ENCODE peak calls at places on chromosomes 2 and 18, in ten cellular contexts. R is vagina, V is tibial nerve, Z is A549, O is upper lobe of left lung, W is spleen, A is IMR-90, U is body of pancreas, P is HCT116, S is GM12892. B is an unnamed sample.

GRCh38 chr2:19358242-19359020 is at the start of gene OSR1:
- DNase-seq in R (no peak), V (no peak), Z (peak; percentile 69), O (peak; percentile 39), W (peak; percentile 81), A (peak; percentile 86), U (peak; percentile 50), P (no peak), S (no peak), B (peak; percentile 65)

GRCh38 chr2:47339745-47340541 is 63.0 kb upstream of the MSH2 start:
- DNase-seq in R (no peak), V (no peak), Z (peak; percentile 59), O (peak; percentile 54), W (no peak), A (peak; percentile 61), U (peak; percentile 17), P (peak; percentile 92), S (no peak), B (peak; percentile 48)

GRCh38 chr2:175741164-175741563 is 260.9 kb downstream of the LNPK start:
- DNase-seq in R (no peak), V (no peak), Z (no peak), O (no peak), W (no peak), A (no peak), U (no peak), P (no peak), S (no peak), B (no peak)

GRCh38 chr2:172629586-172629985 is 73.7 kb downstream of the PDK1 start:
- DNase-seq in R (no peak), V (no peak), Z (no peak), O (no peak), W (no peak), A (no peak), U (no peak), P (no peak), S (no peak), B (no peak)

GRCh38 chr2:85807756-85808155 is 54.0 kb downstream of the ATOH8 start:
- DNase-seq in R (no peak), V (no peak), Z (no peak), O (no peak), W (peak; percentile 43), A (no peak), U (no peak), P (no peak), S (no peak), B (no peak)

GRCh38 chr2:191202209-191202721 is 42.9 kb upstream of the MYO1B start:
- DNase-seq in R (no peak), V (no peak), Z (no peak), O (no peak), W (no peak), A (peak; percentile 89), U (no peak), P (no peak), S (no peak), B (peak; percentile 15)

GRCh38 chr18:5197032-5197434 is at the start of gene AKAIN1:
- DNase-seq in R (no peak), V (no peak), Z (no peak), O (peak; percentile 23), W (no peak), A (peak; percentile 18), U (peak; percentile 17), P (no peak), S (no peak), B (no peak)

GRCh38 chr2:101341901-101342624 is 33.6 kb upstream of the RNF149 start:
- DNase-seq in R (no peak), V (peak; percentile 54), Z (peak; percentile 64), O (peak; percentile 79), W (peak; percentile 91), A (peak; percentile 61), U (peak; percentile 74), P (peak; percentile 52), S (peak; percentile 54), B (peak; percentile 77)

GRCh38 chr18:32624182-32624723 is 148.6 kb downstream of the KLHL14 start:
- DNase-seq in R (no peak), V (no peak), Z (no peak), O (no peak), W (no peak), A (no peak), U (no peak), P (no peak), S (no peak), B (no peak)

GRCh38 chr2:120313695-120314615 is 32.0 kb upstream of the INHBB start:
- DNase-seq in R (no peak), V (no peak), Z (no peak), O (no peak), W (peak; percentile 80), A (no peak), U (peak; percentile 34), P (no peak), S (no peak), B (no peak)

GRCh38 chr18:7370812-7371211 is 139.9 kb downstream of the LRRC30 start:
- DNase-seq in R (no peak), V (no peak), Z (no peak), O (peak; percentile 59), W (peak; percentile 84), A (no peak), U (peak; percentile 32), P (no peak), S (no peak), B (no peak)

GRCh38 chr18:78903436-78904178 is 76.0 kb upstream of the SALL3 start:
- DNase-seq in R (peak; percentile 61), V (no peak), Z (no peak), O (no peak), W (peak; percentile 62), A (no peak), U (no peak), P (no peak), S (no peak), B (no peak)

GRCh38 chr2:71212336-71212735 is 14.6 kb downstream of the PAIP2B start:
- DNase-seq in R (no peak), V (no peak), Z (no peak), O (no peak), W (no peak), A (no peak), U (no peak), P (no peak), S (no peak), B (no peak)

DNA sequence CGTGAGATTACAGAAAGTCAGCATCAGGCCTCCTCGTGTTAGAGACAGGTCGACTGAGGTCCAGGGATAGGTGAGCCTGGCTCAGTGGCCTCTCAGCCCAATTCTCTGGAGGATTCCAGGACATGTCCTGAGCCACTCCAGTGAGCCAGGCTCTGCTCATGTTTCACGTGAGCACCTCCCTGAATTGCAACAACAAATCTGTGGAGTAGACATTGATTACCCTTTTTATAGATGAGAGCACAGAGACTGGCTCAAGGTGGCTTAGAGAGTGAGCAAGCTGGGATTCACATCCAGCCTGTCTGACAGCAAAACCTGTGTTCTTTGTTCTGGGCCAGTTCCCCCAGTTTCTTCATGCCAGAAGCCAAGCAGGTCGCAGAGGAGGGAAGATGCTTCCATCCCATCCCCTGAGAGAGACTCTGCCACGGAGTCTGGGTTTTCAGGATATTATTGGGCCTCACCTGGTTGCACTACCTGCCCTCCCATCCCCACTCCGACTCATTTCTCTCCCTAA is 46.4 kb downstream of the HS1BP3 start:
- DNase-seq in R (no peak), V (peak; percentile 10), Z (no peak), O (peak; percentile 18), W (peak; percentile 55), A (no peak), U (peak; percentile 2), P (no peak), S (no peak), B (no peak)
- TF ChIP-seq POLR2A in R (no peak), V (no peak), Z (no peak), O (no peak), W (no peak), A (no peak), U (no peak), P (no peak), S (no peak), B (no peak)

GRCh38 chr18:12374398-12374797 is 2.6 kb downstream of the AFG3L2 start:
- DNase-seq in R (no peak), V (no peak), Z (no peak), O (no peak), W (no peak), A (no peak), U (no peak), P (no peak), S (no peak), B (no peak)

GRCh38 chr18:12373771-12374116 is 3.3 kb downstream of the AFG3L2 start:
- DNase-seq in R (no peak), V (no peak), Z (no peak), O (no peak), W (no peak), A (no peak), U (no peak), P (no peak), S (no peak), B (no peak)

GRCh38 chr18:12376718-12377555 is at the start of gene AFG3L2:
- DNase-seq in R (peak; percentile 100), V (peak; percentile 100), Z (peak; percentile 98), O (peak; percentile 100), W (peak; percentile 100), A (peak; percentile 98), U (peak; percentile 100), P (peak; percentile 95), S (peak; percentile 87), B (peak; percentile 88)

GRCh38 chr18:12376034-12376717 is 851 bp downstream of the AFG3L2 start:
- DNase-seq in R (no peak), V (no peak), Z (peak; percentile 14), O (peak; percentile 23), W (peak; percentile 85), A (no peak), U (peak; percentile 19), P (no peak), S (no peak), B (no peak)

GRCh38 chr18:12377556-12378553 is 828 bp upstream of the AFG3L2 start:
- DNase-seq in R (no peak), V (no peak), Z (no peak), O (no peak), W (no peak), A (no peak), U (no peak), P (no peak), S (no peak), B (peak; percentile 92)
- TF ChIP-seq POLR2A in R (peak; percentile 58), V (peak; percentile 62), Z (peak; percentile 80), O (no peak), W (no peak), A (peak; percentile 83), U (no peak), P (no peak), S (no peak), B (peak; percentile 72)

GRCh38 chr2:82803307-82803706 is 1655.8 kb downstream of the SUCLG1 start:
- DNase-seq in R (no peak), V (no peak), Z (no peak), O (no peak), W (no peak), A (no peak), U (no peak), P (no peak), S (no peak), B (no peak)
- TF ChIP-seq POLR2A in R (no peak), V (no peak), Z (no peak), O (no peak), W (no peak), A (no peak), U (no peak), P (no peak), S (no peak), B (no peak)

DNA sequence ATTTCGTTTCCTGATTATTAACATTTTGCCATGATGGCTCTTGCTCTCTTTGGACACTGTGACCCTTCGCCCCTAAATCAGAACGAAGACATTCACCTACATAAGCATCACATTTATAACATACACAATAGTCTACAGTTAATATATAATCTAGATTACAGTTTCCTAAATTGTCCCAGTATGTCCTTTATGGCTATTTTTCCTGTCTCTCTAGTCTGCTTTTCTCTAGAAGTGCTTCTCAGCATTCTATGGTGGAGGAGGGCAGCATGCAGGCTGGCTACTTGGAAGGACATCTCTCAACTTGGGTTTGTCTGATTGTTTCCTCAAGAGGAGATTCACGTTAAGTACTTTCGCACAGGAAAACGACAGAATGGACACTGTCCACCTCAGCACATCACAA is 49.9 kb downstream of the FAM210A start:
- DNase-seq in R (no peak), V (no peak), Z (no peak), O (no peak), W (no peak), A (no peak), U (no peak), P (no peak), S (no peak), B (no peak)
- TF ChIP-seq POLR2A in R (no peak), V (no peak), Z (no peak), O (no peak), W (no peak), A (no peak), U (no peak), P (no peak), S (no peak), B (no peak)

B was measured in H54.